ENCODE peak calls at places on chromosomes 5 and 9, in four cellular contexts. E is fibroblast of lung, Y is tibial artery, J is endodermal cell. H is an unnamed sample.

GRCh38 chr9:103245369-103245768 is 250.2 kb downstream of the CYLC2 start:
- DNase-seq in Y (no peak), E (no peak), J (no peak), H (peak)

GRCh38 chr5:6454628-6455053 is 6.0 kb downstream of the UBE2QL1 start:
- DNase-seq in J (no peak), Y (no peak), E (no peak), H (no peak)

GRCh38 chr5:29878599-29878998 is 1314.9 kb upstream of the CDH6 start:
- DNase-seq in Y (no peak), J (no peak), E (no peak), H (no peak)

GRCh38 chr5:68682400-68683152 is 411.2 kb upstream of the SLC30A5 start:
- DNase-seq in J (no peak), Y (no peak), E (no peak), H (no peak)

GRCh38 chr9:69946800-69947437 is 96.7 kb upstream of the MAMDC2 start:
- DNase-seq in E (peak), Y (no peak), J (no peak), H (peak)

GRCh38 chr9:25397746-25398145 is 280.5 kb downstream of the TUSC1 start:
- DNase-seq in Y (no peak), J (no peak), E (no peak), H (no peak)

GRCh38 chr5:79562351-79563246 is 48.7 kb upstream of the HOMER1 start:
- DNase-seq in E (no peak), Y (no peak), J (no peak), H (no peak)

GRCh38 chr5:149760700-149761187 is 30.6 kb downstream of the PPARGC1B start:
- DNase-seq in J (no peak), Y (no peak), E (no peak), H (no peak)

GRCh38 chr5:15752886-15753285 is 252.9 kb downstream of the FBXL7 start:
- DNase-seq in J (no peak), Y (peak), E (peak), H (no peak)

GRCh38 chr5:527646-528591 is 3.7 kb upstream of the SLC9A3 start:
- DNase-seq in E (no peak), J (no peak), Y (no peak), H (no peak)

GRCh38 chr9:111001471-111001870 is 36.8 kb downstream of the LPAR1 start:
- DNase-seq in E (no peak), J (no peak), Y (no peak), H (no peak)

GRCh38 chr9:31304576-31304975 is 1079.9 kb upstream of the ACO1 start:
- DNase-seq in E (peak), Y (no peak), J (no peak), H (peak)

GRCh38 chr9:111759762-111760639 is 34.7 kb downstream of the SHOC1 start:
- DNase-seq in E (peak), Y (peak), J (peak), H (peak)

GRCh38 chr9:38355115-38355514 is 37.4 kb upstream of the ALDH1B1 start:
- DNase-seq in E (no peak), J (no peak), Y (no peak), H (no peak)

GRCh38 chr9:121833061-121833460 is 181.6 kb downstream of the DAB2IP start:
- DNase-seq in J (peak), Y (no peak), E (no peak), H (no peak)

GRCh38 chr9:112338561-112338960 is 5.1 kb upstream of the PTBP3 start:
- DNase-seq in J (no peak), Y (no peak), E (no peak), H (peak)

GRCh38 chr5:132627470-132627869 is 30.5 kb upstream of the IL13 start:
- DNase-seq in J (no peak), Y (no peak), E (no peak), H (no peak)

GRCh38 chr9:93297659-93298497 is 113.9 kb downstream of the WNK2 start:
- DNase-seq in E (no peak), J (peak), Y (no peak), H (no peak)

GRCh38 chr5:20294696-20295095 is 306.7 kb upstream of the CDH18 start:
- DNase-seq in Y (no peak), J (no peak), E (no peak), H (no peak)

GRCh38 chr5:174699131-174699530 is 25.3 kb upstream of the MSX2 start:
- DNase-seq in E (no peak), J (no peak), Y (no peak), H (no peak)

GRCh38 chr5:14741721-14742426 is 77.4 kb downstream of the OTULIN start:
- DNase-seq in E (no peak), J (no peak), Y (no peak), H (no peak)

GRCh38 chr5:52743970-52744369 is 43.7 kb upstream of the ITGA1 start:
- DNase-seq in Y (no peak), J (no peak), E (peak), H (no peak)

GRCh38 chr5:107389130-107389553 is 281.6 kb downstream of the EFNA5 start:
- DNase-seq in Y (no peak), J (no peak), E (peak), H (no peak)

GRCh38 chr5:135857630-135858311 is 23.3 kb downstream of the SLC25A48 start:
- DNase-seq in J (peak), Y (no peak), E (no peak), H (no peak)

GRCh38 chr5:15375557-15375956 is 124.4 kb upstream of the FBXL7 start:
- DNase-seq in Y (no peak), E (no peak), J (no peak), H (no peak)

GRCh38 chr5:124706041-124706440 is 40.4 kb downstream of the ZNF608 start:
- DNase-seq in Y (no peak), J (no peak), E (no peak), H (no peak)
- H3K27ac ChIP-seq in Y (no peak), J (no peak), E (no peak), H (no peak)

GRCh38 chr9:129007035-129007765 is 20.9 kb downstream of the SH3GLB2 start:
- DNase-seq in Y (peak), J (no peak), E (no peak), H (no peak)

GRCh38 chr9:129009584-129010141 is 18.5 kb downstream of the SH3GLB2 start:
- DNase-seq in E (no peak), Y (no peak), J (peak), H (no peak)

GRCh38 chr9:129007766-129008468 is 20.2 kb downstream of the SH3GLB2 start:
- DNase-seq in E (no peak), J (no peak), Y (no peak), H (no peak)

GRCh38 chr9:129008986-129009583 is 19.0 kb downstream of the SH3GLB2 start:
- DNase-seq in J (peak), Y (no peak), E (no peak), H (no peak)

DNA sequence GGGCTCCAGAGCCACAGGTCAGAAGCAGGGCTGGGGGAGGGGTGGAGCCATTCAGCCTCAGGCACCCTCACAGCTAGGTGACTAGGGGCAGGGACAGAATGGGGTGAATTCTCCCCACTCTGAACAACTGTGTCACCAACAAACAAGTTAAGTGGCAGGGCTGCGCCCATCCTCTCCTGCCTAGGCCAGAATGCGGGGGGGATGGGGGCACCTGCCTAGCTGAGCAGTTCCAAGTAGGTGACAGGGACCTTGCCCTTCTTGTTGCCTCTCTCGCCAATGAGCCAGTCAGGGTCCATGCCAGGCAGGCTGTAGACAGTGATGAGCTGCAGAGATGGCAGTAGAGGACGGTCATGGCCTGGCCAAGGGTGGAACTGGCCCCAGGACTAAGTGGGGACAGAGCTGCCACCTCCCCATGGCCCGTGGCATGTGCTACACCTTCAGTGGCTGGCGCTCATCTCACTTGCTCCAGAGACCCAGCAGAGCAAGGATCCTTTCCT is 19.6 kb downstream of the SH3GLB2 start:
- DNase-seq in Y (no peak), J (no peak), E (no peak), H (no peak)
- H3K27ac ChIP-seq in Y (peak), J (no peak), E (no peak), H (no peak)

GRCh38 chr5:72845889-72846288 is 29.4 kb downstream of the TNPO1 start:
- DNase-seq in Y (no peak), E (no peak), J (no peak), H (no peak)

GRCh38 chr5:72847989-72848473 is 31.6 kb downstream of the TNPO1 start:
- DNase-seq in J (peak), E (peak), Y (peak), H (peak)

GRCh38 chr5:72846483-72846882 is 30.0 kb downstream of the TNPO1 start:
- DNase-seq in J (no peak), E (no peak), Y (no peak), H (no peak)

GRCh38 chr5:72848474-72849428 is 32.3 kb downstream of the TNPO1 start:
- DNase-seq in Y (peak), E (no peak), J (peak), H (no peak)

GRCh38 chr5:72847439-72847838 is 31.0 kb downstream of the TNPO1 start:
- DNase-seq in J (no peak), E (peak), Y (no peak), H (no peak)
- H3K27ac ChIP-seq in J (no peak), E (peak), Y (peak), H (peak)

GRCh38 chr5:154829589-154830218 is 20.7 kb downstream of the FAXDC2 start:
- DNase-seq in E (no peak), Y (no peak), J (no peak), H (peak)
- H3K27ac ChIP-seq in E (no peak), Y (no peak), J (no peak), H (peak)

DNA sequence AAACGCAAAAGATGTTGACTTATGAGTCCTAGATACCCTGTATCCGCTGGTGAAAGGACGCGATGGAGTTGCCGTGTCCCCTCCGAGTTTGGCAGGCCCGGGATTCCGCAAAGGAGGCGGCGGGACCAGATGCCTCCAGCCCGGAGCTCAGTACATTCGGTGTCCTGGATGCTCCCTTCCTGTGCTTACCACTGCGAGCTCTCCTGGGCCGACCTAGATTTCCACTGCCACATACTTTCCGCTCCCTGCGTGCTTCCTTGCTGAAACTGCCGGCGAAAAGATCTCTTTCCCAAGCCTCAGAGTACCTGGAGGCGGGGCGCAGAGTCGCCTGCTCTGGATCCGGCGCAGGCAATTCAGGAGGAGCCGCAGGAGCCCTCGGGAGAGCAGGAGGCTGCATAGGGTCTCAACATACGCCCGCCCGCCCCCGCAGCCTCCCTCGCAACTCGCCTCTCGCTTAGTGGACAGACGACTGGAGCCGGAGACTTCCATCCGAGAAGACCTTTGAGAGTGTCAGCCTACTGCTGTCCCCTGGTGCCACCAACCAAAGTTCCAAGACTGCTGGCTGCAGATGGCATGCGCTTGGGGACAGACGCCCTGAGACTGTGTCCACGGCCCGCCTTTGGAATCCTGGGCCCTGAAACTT is 39.8 kb downstream of the ANXA2R start:
- DNase-seq in J (peak), E (peak), Y (no peak), H (no peak)
- H3K27ac ChIP-seq in J (no peak), E (peak), Y (peak), H (peak)

GRCh38 chr9:101323129-101323528 is 61.7 kb downstream of the BAAT start:
- DNase-seq in E (no peak), J (no peak), Y (no peak), H (no peak)

GRCh38 chr9:101326501-101326900 is 58.3 kb downstream of the BAAT start:
- DNase-seq in Y (no peak), J (no peak), E (no peak), H (peak)

GRCh38 chr9:101325053-101325452 is 59.8 kb downstream of the BAAT start:
- DNase-seq in J (no peak), Y (no peak), E (no peak), H (no peak)

GRCh38 chr9:101324245-101324804 is 60.5 kb downstream of the BAAT start:
- DNase-seq in Y (no peak), J (no peak), E (no peak), H (no peak)

GRCh38 chr9:101326035-101326434 is 58.8 kb downstream of the BAAT start:
- DNase-seq in E (no peak), Y (no peak), J (no peak), H (no peak)
- H3K27ac ChIP-seq in E (no peak), Y (no peak), J (no peak), H (no peak)

GRCh38 chr9:96508227-96508940 is 58.4 kb downstream of the HABP4 start:
- DNase-seq in E (no peak), J (no peak), Y (no peak), H (no peak)

GRCh38 chr9:96500696-96501660 is 51.0 kb downstream of the HABP4 start:
- DNase-seq in E (peak), Y (no peak), J (no peak), H (no peak)

GRCh38 chr9:96501981-96502833 is 52.2 kb downstream of the HABP4 start:
- DNase-seq in E (no peak), J (no peak), Y (no peak), H (no peak)

GRCh38 chr9:96505316-96505991 is 55.5 kb downstream of the HABP4 start:
- DNase-seq in Y (peak), E (peak), J (no peak), H (no peak)

GRCh38 chr9:96503918-96504317 is 53.9 kb downstream of the HABP4 start:
- DNase-seq in Y (no peak), J (no peak), E (no peak), H (no peak)
- H3K27ac ChIP-seq in Y (no peak), J (no peak), E (no peak), H (no peak)

GRCh38 chr9:15720861-15721260 is 168.0 kb downstream of the CCDC171 start:
- DNase-seq in J (no peak), E (no peak), Y (no peak), H (no peak)
- H3K27ac ChIP-seq in J (no peak), E (no peak), Y (no peak), H (no peak)

H was measured in epithelial cell of prostate.